ENCODE peak calls at places on chromosomes 3 and 15, in eight cellular contexts. E is uterus, X is endodermal cell, O is suprapubic skin, K is ovary, A is cardiac muscle cell, B is ascending aorta, T is spleen. U is an unnamed sample. For H3K4me1, the result is how much of the 10 kb centered on the place peaks cover.

GRCh38 chr3:36867810-36868209 is 77.0 kb downstream of the TRANK1 start:
- DNase-seq in B (no peak), E (no peak), A (peak), O (no peak), T (no peak), K (no peak), X (no peak), U (no peak)

GRCh38 chr3:127449489-127450212 is 140.9 kb downstream of the TPRA1 start:
- DNase-seq in E (no peak), B (peak), A (no peak), O (peak), X (peak), K (no peak), T (peak), U (no peak)

GRCh38 chr3:142434503-142434902 is 13.3 kb downstream of the XRN1 start:
- DNase-seq in T (no peak), E (no peak), K (no peak), X (no peak), A (no peak), B (no peak), O (no peak), U (no peak)

GRCh38 chr15:78272776-78273175 is 8.4 kb downstream of the DNAJA4 start:
- DNase-seq in T (no peak), X (no peak), B (no peak), E (no peak), K (no peak), O (no peak), A (no peak), U (no peak)

GRCh38 chr3:64191822-64192221 is 33.4 kb downstream of the PRICKLE2 start:
- DNase-seq in T (no peak), E (no peak), O (no peak), X (no peak), B (no peak), K (no peak), A (no peak), U (no peak)

GRCh38 chr3:119597548-119598288 is at the start of gene PLA1A:
- DNase-seq in O (peak), T (no peak), X (no peak), B (no peak), E (no peak), A (no peak), K (no peak), U (no peak)

GRCh38 chr3:143661677-143662076 is 186.6 kb downstream of the SLC9A9 start:
- DNase-seq in A (no peak), O (no peak), X (no peak), E (no peak), T (no peak), B (no peak), K (no peak), U (no peak)

GRCh38 chr3:1805331-1805730 is 293.3 kb upstream of the CNTN4 start:
- DNase-seq in B (no peak), K (no peak), E (no peak), T (no peak), X (no peak), A (no peak), O (no peak), U (no peak)

GRCh38 chr3:150240891-150241290 is 167.2 kb upstream of the TSC22D2 start:
- DNase-seq in A (no peak), K (no peak), O (no peak), E (no peak), B (no peak), T (no peak), X (peak), U (no peak)

GRCh38 chr3:120673116-120673515 is 8.9 kb downstream of the HGD start:
- DNase-seq in E (no peak), X (no peak), O (no peak), A (no peak), B (no peak), T (no peak), K (no peak), U (peak)

GRCh38 chr15:40234783-40235182 is 4.1 kb upstream of the PAK6 start:
- DNase-seq in B (no peak), A (no peak), T (no peak), E (no peak), K (no peak), X (peak), O (no peak), U (no peak)

GRCh38 chr15:72787521-72787920 is 4.0 kb upstream of the ADPGK start:
- DNase-seq in B (no peak), E (no peak), T (no peak), K (no peak), A (no peak), X (no peak), O (no peak), U (no peak)

GRCh38 chr3:102059145-102059943 is 210.0 kb downstream of the NFKBIZ start:
- DNase-seq in E (no peak), A (no peak), O (no peak), T (no peak), K (no peak), X (no peak), B (no peak), U (no peak)

GRCh38 chr3:72907851-72908620 is 20.2 kb downstream of the GXYLT2 start:
- DNase-seq in T (no peak), A (no peak), X (no peak), K (no peak), B (peak), O (no peak), E (peak), U (peak)

GRCh38 chr3:138946554-138947302 is at the start of the genes FOXL2 and FOXL2NB:
- DNase-seq in K (peak), B (no peak), T (peak), A (peak), E (peak), X (peak), O (peak), U (peak)

GRCh38 chr3:71728632-71729342 is 3.6 kb upstream of the EIF4E3 start:
- DNase-seq in X (peak), E (no peak), O (no peak), K (no peak), A (peak), B (no peak), T (no peak), U (no peak)

GRCh38 chr3:56773588-56774330 is 28.0 kb downstream of the ARHGEF3 start:
- DNase-seq in A (no peak), O (no peak), T (no peak), K (no peak), E (no peak), X (no peak), B (no peak), U (no peak)

GRCh38 chr15:83205725-83206324 is 1.8 kb downstream of the HDGFL3 start:
- DNase-seq in A (no peak), B (no peak), X (no peak), T (no peak), K (no peak), O (no peak), E (no peak), U (no peak)

GRCh38 chr3:52733256-52733891 is 27.5 kb downstream of the SPCS1 start:
- DNase-seq in O (no peak), E (no peak), K (no peak), T (no peak), X (no peak), B (peak), A (no peak), U (no peak)

GRCh38 chr15:47410243-47410642 is 307.1 kb upstream of the SEMA6D start:
- DNase-seq in E (no peak), K (no peak), O (no peak), A (no peak), B (no peak), X (no peak), T (no peak), U (no peak)

DNA sequence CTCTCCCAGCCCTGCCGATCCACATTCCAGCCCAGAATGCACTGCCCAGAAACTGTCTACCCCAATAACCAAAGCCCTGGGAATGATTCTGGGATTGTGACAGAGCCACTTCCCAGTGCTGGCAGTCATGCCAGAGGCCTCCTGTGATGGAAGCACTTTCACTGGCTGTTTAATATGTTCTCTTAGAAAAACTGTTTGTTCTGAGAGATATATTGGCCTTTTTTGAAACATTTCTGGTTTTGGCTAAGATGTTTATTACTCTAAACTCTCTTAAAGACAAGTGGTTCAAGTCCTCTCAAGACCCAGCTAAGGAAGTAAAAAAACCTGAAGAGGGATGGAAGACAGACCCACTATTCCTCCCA is 74.0 kb upstream of the HACD2 start:
- DNase-seq in T (peak), X (no peak), B (no peak), K (no peak), O (no peak), A (no peak), E (peak), U (no peak)
- H3K4me1 ChIP-seq in T (under half), X (under half), B (under half), K (under half), O (under half), A (under half), E (half or more), U (under half)

GRCh38 chr3:46705751-46706572 is 4.8 kb downstream of the TMIE start:
- DNase-seq in O (no peak), K (peak), A (no peak), E (peak), T (peak), B (peak), X (peak), U (peak)
- TF ChIP-seq CTCF in O (no peak), K (no peak), A (peak), E (no peak), T (no peak), B (peak), X (no peak), U (no peak)

GRCh38 chr3:81581966-81582599 is 179.4 kb downstream of the GBE1 start:
- DNase-seq in A (peak), O (no peak), T (no peak), E (peak), X (peak), K (no peak), B (no peak), U (peak)

GRCh38 chr3:81585937-81586336 is 175.5 kb downstream of the GBE1 start:
- DNase-seq in K (no peak), X (no peak), B (no peak), A (no peak), O (no peak), E (no peak), T (no peak), U (no peak)

GRCh38 chr3:81579744-81580143 is 181.7 kb downstream of the GBE1 start:
- DNase-seq in E (no peak), A (no peak), B (no peak), T (no peak), X (peak), K (no peak), O (no peak), U (no peak)

GRCh38 chr3:81585057-81585456 is 176.4 kb downstream of the GBE1 start:
- DNase-seq in X (no peak), T (no peak), O (no peak), B (no peak), A (no peak), E (no peak), K (no peak), U (no peak)

GRCh38 chr3:81580399-81580798 is 181.0 kb downstream of the GBE1 start:
- DNase-seq in O (no peak), T (no peak), X (no peak), E (no peak), A (peak), K (no peak), B (no peak), U (no peak)
- H3K4me3 ChIP-seq in O (no peak), T (no peak), X (no peak), E (no peak), A (no peak), K (no peak), B (no peak), U (no peak)

DNA sequence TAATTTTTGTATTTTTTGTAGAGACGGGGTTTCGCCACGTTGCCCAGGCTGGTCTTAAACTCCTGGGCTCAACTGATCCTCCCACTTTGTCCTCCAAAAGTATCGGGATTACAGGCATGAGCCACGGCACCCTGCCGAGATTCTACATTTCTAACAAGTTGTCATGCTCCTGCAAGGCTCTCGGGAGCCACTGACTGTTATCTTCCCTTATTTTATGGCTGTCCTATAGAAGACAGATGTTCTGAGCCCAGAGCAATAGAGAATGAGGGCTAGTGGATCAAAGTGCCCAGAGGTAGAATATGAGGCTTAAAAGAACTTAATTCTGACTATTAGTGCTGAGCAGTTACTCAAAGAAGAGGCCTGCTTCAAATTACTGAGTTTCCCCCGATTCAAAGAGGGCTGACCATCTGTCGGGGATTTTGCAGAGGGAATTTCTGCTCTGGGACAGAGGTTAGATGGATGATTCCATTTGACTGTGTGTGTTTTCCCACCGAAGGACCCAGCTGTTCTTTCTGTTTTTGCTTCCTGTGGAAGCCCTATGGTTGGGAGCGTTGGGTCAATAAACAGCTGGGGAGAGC is 39.5 kb downstream of the ITPR1 start:
- DNase-seq in K (no peak), X (no peak), B (no peak), E (no peak), O (no peak), T (no peak), A (no peak), U (no peak)
- H3K4me1 ChIP-seq in K (under half), X (under half), B (under half), E (under half), O (under half), T (half or more), A (under half), U (under half)

DNA sequence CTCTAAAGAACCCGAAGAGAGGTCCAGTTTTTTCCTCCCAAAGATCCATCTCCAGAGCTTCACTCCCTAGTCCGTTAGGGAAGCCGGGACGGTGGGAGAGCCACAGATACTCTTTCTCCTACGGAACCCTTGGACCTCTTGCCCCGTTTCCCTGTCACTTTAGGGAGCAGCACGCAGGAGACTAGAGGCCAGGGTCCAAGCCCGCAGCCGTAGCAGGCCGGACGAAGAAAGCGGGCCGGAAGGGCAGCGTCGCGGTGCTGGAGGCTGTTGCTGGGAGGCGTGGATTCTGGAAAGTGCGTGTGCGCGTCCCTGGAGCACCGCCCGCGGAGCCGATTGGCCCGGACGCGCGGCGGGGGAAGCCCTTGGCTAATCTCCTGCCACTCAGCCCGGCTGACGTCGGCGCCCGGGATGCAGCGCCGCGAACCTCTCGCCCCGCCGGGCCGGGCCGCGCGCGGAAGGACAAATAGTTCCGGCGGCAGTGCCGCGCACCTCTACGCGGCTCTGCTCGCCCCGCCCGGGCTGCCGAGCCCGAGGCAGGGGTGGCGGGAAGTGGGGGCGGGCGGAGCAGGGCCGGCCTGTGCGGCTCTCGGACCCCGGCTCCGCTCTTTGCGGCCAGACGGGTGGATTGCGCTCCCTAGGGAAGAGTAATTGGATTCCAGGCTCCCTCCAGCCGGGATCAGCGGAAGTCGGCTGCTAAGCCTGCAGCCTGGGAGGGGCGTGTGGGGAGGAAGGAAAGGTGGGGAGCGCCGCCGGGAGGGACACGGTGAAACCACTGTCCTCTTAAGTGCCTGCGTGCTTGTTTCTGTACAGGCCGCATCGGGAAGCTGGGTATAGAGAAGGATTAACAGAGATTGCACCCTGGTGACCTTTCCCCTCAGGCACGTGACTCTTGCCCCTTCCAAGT is 31.3 kb upstream of the TCF12 start:
- DNase-seq in O (peak), K (peak), E (peak), B (peak), X (peak), A (peak), T (peak), U (peak)
- TF ChIP-seq CTCF in O (no peak), K (no peak), E (peak), B (no peak), X (no peak), A (no peak), T (no peak), U (no peak)

GRCh38 chr15:45185903-45186770 is 1.6 kb downstream of the SHF start:
- DNase-seq in B (no peak), X (no peak), K (no peak), O (peak), E (no peak), T (peak), A (no peak), U (no peak)
- H3K4me3 ChIP-seq in B (peak), X (peak), K (peak), O (peak), E (peak), T (peak), A (peak), U (no peak)

GRCh38 chr3:170724599-170724998 is 138.7 kb upstream of the SLC7A14 start:
- DNase-seq in X (no peak), E (peak), A (no peak), T (no peak), B (peak), K (peak), O (no peak), U (no peak)
- H3K4me1 ChIP-seq in X (under half), E (under half), A (under half), T (under half), B (under half), K (under half), O (under half), U (under half)

GRCh38 chr15:38065721-38066120 is 131.3 kb downstream of the TMCO5A start:
- DNase-seq in B (no peak), O (no peak), E (no peak), K (no peak), X (no peak), A (no peak), T (no peak), U (no peak)
- TF ChIP-seq CTCF in B (no peak), O (no peak), E (no peak), K (no peak), X (no peak), A (no peak), T (no peak), U (no peak)

GRCh38 chr3:195147649-195148121 is 123.3 kb downstream of the XXYLT1 start:
- DNase-seq in B (no peak), X (no peak), A (no peak), O (no peak), E (peak), K (no peak), T (peak), U (no peak)
- H3K4me3 ChIP-seq in B (no peak), X (no peak), A (no peak), O (peak), E (no peak), K (no peak), T (peak), U (no peak)

U was measured in adrenal gland.